ENCODE peak calls at places on chromosomes 5 and 9, in eight cellular contexts. One of them, this sample, is unnamed.

GRCh38 chr5:11300736-11301135 is 539.7 kb upstream of the DAP start:
- DNase-seq in stimulated activated CD4-positive, alpha-beta T cell treated with anti-CD3 and anti-CD28 coated beads, Interleukin-1b, Interleukin-23, amount 100 ng/mL, for 1 hour: no peak
- DNase-seq in NCI-H345: no peak
- DNase-seq in neural crest cell: no peak
- DNase-seq in posterior cingulate gyrus: no peak
- DNase-seq in AG09309: no peak
- DNase-seq in nucleus accumbens: no peak
- DNase-seq in T follicular helper cell: no peak
- DNase-seq in this sample: no peak

GRCh38 chr9:105132576-105132975 is 111.9 kb upstream of the SLC44A1 start:
- DNase-seq in posterior cingulate gyrus: no peak
- DNase-seq in nucleus accumbens: no peak
- DNase-seq in NCI-H345: no peak
- DNase-seq in stimulated activated CD4-positive, alpha-beta T cell treated with anti-CD3 and anti-CD28 coated beads, Interleukin-1b, Interleukin-23, amount 100 ng/mL, for 1 hour: no peak
- DNase-seq in T follicular helper cell: no peak
- DNase-seq in AG09309: peak; percentile 55
- DNase-seq in neural crest cell: no peak
- DNase-seq in this sample: no peak

GRCh38 chr5:172173771-172174170 is 14.3 kb downstream of the STK10 start:
- DNase-seq in AG09309: peak; percentile 62
- DNase-seq in nucleus accumbens: no peak
- DNase-seq in stimulated activated CD4-positive, alpha-beta T cell treated with anti-CD3 and anti-CD28 coated beads, Interleukin-1b, Interleukin-23, amount 100 ng/mL, for 1 hour: no peak
- DNase-seq in NCI-H345: no peak
- DNase-seq in posterior cingulate gyrus: no peak
- DNase-seq in neural crest cell: no peak
- DNase-seq in T follicular helper cell: peak; percentile 42
- DNase-seq in this sample: no peak

GRCh38 chr9:120477534-120478001 is 102.4 kb downstream of the CDK5RAP2 start:
- DNase-seq in AG09309: peak; percentile 78
- DNase-seq in stimulated activated CD4-positive, alpha-beta T cell treated with anti-CD3 and anti-CD28 coated beads, Interleukin-1b, Interleukin-23, amount 100 ng/mL, for 1 hour: no peak
- DNase-seq in posterior cingulate gyrus: peak; percentile 87
- DNase-seq in nucleus accumbens: peak; percentile 41
- DNase-seq in neural crest cell: peak; percentile 53
- DNase-seq in T follicular helper cell: no peak
- DNase-seq in NCI-H345: peak; percentile 15
- DNase-seq in this sample: peak; percentile 11

GRCh38 chr5:100697970-100698369 is 162.8 kb downstream of the FAM174A start:
- DNase-seq in NCI-H345: no peak
- DNase-seq in nucleus accumbens: no peak
- DNase-seq in posterior cingulate gyrus: no peak
- DNase-seq in neural crest cell: no peak
- DNase-seq in AG09309: no peak
- DNase-seq in stimulated activated CD4-positive, alpha-beta T cell treated with anti-CD3 and anti-CD28 coated beads, Interleukin-1b, Interleukin-23, amount 100 ng/mL, for 1 hour: no peak
- DNase-seq in T follicular helper cell: no peak
- DNase-seq in this sample: no peak

GRCh38 chr9:22217254-22217653 is 208.1 kb upstream of the CDKN2B start:
- DNase-seq in AG09309: no peak
- DNase-seq in posterior cingulate gyrus: no peak
- DNase-seq in NCI-H345: no peak
- DNase-seq in T follicular helper cell: no peak
- DNase-seq in neural crest cell: no peak
- DNase-seq in nucleus accumbens: no peak
- DNase-seq in stimulated activated CD4-positive, alpha-beta T cell treated with anti-CD3 and anti-CD28 coated beads, Interleukin-1b, Interleukin-23, amount 100 ng/mL, for 1 hour: no peak
- DNase-seq in this sample: no peak

GRCh38 chr9:19490269-19490668 is 81.5 kb downstream of the ACER2 start:
- DNase-seq in AG09309: no peak
- DNase-seq in NCI-H345: no peak
- DNase-seq in neural crest cell: no peak
- DNase-seq in T follicular helper cell: no peak
- DNase-seq in stimulated activated CD4-positive, alpha-beta T cell treated with anti-CD3 and anti-CD28 coated beads, Interleukin-1b, Interleukin-23, amount 100 ng/mL, for 1 hour: no peak
- DNase-seq in nucleus accumbens: no peak
- DNase-seq in posterior cingulate gyrus: no peak
- DNase-seq in this sample: no peak

GRCh38 chr5:151497391-151498002 is 50.1 kb downstream of the SLC36A1 start:
- DNase-seq in nucleus accumbens: no peak
- DNase-seq in stimulated activated CD4-positive, alpha-beta T cell treated with anti-CD3 and anti-CD28 coated beads, Interleukin-1b, Interleukin-23, amount 100 ng/mL, for 1 hour: no peak
- DNase-seq in posterior cingulate gyrus: no peak
- DNase-seq in neural crest cell: no peak
- DNase-seq in AG09309: no peak
- DNase-seq in T follicular helper cell: no peak
- DNase-seq in NCI-H345: no peak
- DNase-seq in this sample: no peak

GRCh38 chr5:111043712-111044506 is 27.6 kb upstream of the TSLP start:
- DNase-seq in T follicular helper cell: no peak
- DNase-seq in neural crest cell: no peak
- DNase-seq in NCI-H345: peak; percentile 20
- DNase-seq in AG09309: no peak
- DNase-seq in stimulated activated CD4-positive, alpha-beta T cell treated with anti-CD3 and anti-CD28 coated beads, Interleukin-1b, Interleukin-23, amount 100 ng/mL, for 1 hour: no peak
- DNase-seq in nucleus accumbens: no peak
- DNase-seq in posterior cingulate gyrus: no peak
- DNase-seq in this sample: peak; percentile 7

GRCh38 chr5:146564036-146564762 is 48.2 kb upstream of the GPR151 start:
- DNase-seq in posterior cingulate gyrus: no peak
- DNase-seq in stimulated activated CD4-positive, alpha-beta T cell treated with anti-CD3 and anti-CD28 coated beads, Interleukin-1b, Interleukin-23, amount 100 ng/mL, for 1 hour: no peak
- DNase-seq in neural crest cell: no peak
- DNase-seq in AG09309: peak; percentile 39
- DNase-seq in T follicular helper cell: no peak
- DNase-seq in NCI-H345: peak; percentile 32
- DNase-seq in nucleus accumbens: no peak
- DNase-seq in this sample: no peak

GRCh38 chr5:111530298-111530740 is 18.0 kb upstream of the STARD4 start:
- DNase-seq in NCI-H345: no peak
- DNase-seq in neural crest cell: no peak
- DNase-seq in AG09309: no peak
- DNase-seq in posterior cingulate gyrus: peak; percentile 80
- DNase-seq in stimulated activated CD4-positive, alpha-beta T cell treated with anti-CD3 and anti-CD28 coated beads, Interleukin-1b, Interleukin-23, amount 100 ng/mL, for 1 hour: peak; percentile 54
- DNase-seq in T follicular helper cell: peak; percentile 83
- DNase-seq in nucleus accumbens: no peak
- DNase-seq in this sample: no peak